ENCODE peak calls at places on chromosomes 4 and X, in ten cellular contexts. Q, N, V, I, T, R, C, P, E and U are unnamed samples.

GRCh38 chrX:119189115-119189514 is 47.0 kb upstream of the PGRMC1 start:
- DNase-seq in Q (peak; percentile 7), N (no peak), V (no peak), I (no peak), T (no peak), R (no peak), C (no peak), P (no peak), E (no peak), U (no peak)

GRCh38 chrX:74422576-74423288 is 1.4 kb downstream of the SLC16A2 start:
- DNase-seq in Q (peak; percentile 87), N (peak; percentile 40), V (no peak), I (no peak), T (peak; percentile 22), R (peak; percentile 66), C (no peak), P (no peak), E (peak; percentile 44), U (no peak)

GRCh38 chr4:154579927-154580326 is 10.6 kb downstream of the FGA start:
- DNase-seq in Q (no peak), N (no peak), V (no peak), I (no peak), T (no peak), R (no peak), C (no peak), P (no peak), E (no peak), U (no peak)

GRCh38 chr4:7721984-7722551 is 217.6 kb downstream of the AFAP1 start:
- DNase-seq in Q (no peak), N (no peak), V (no peak), I (no peak), T (no peak), R (no peak), C (no peak), P (no peak), E (no peak), U (no peak)

GRCh38 chrX:107935664-107936433 is 46.3 kb downstream of the TEX13B start:
- DNase-seq in Q (peak; percentile 51), N (no peak), V (no peak), I (peak; percentile 15), T (no peak), R (no peak), C (peak; percentile 10), P (no peak), E (no peak), U (no peak)

GRCh38 chr4:17780461-17781071 is 855 bp downstream of the FAM184B start:
- DNase-seq in Q (no peak), N (no peak), V (no peak), I (peak; percentile 49), T (no peak), R (peak; percentile 47), C (no peak), P (no peak), E (peak; percentile 89), U (peak; percentile 35)

GRCh38 chr4:159273126-159273438 is 170.2 kb downstream of the RAPGEF2 start:
- DNase-seq in Q (no peak), N (no peak), V (no peak), I (peak; percentile 2), T (no peak), R (no peak), C (no peak), P (no peak), E (no peak), U (peak; percentile 25)

GRCh38 chr4:57162499-57163019 is 52.4 kb upstream of the IGFBP7 start:
- DNase-seq in Q (no peak), N (no peak), V (no peak), I (no peak), T (no peak), R (no peak), C (no peak), P (no peak), E (no peak), U (no peak)

GRCh38 chr4:54482529-54482961 is 175.2 kb upstream of the KIT start:
- DNase-seq in Q (no peak), N (no peak), V (no peak), I (no peak), T (no peak), R (peak; percentile 21), C (no peak), P (no peak), E (no peak), U (no peak)

GRCh38 chr4:1524761-1525160 is 118.5 kb upstream of the NKX1-1 start:
- DNase-seq in Q (no peak), N (no peak), V (no peak), I (no peak), T (no peak), R (no peak), C (no peak), P (no peak), E (no peak), U (no peak)

GRCh38 chr4:61896717-61897116 is 696.6 kb downstream of the ADGRL3 start:
- DNase-seq in Q (no peak), N (no peak), V (no peak), I (no peak), T (no peak), R (no peak), C (no peak), P (no peak), E (no peak), U (peak; percentile 62)

GRCh38 chrX:45007598-45007997 is 134.6 kb downstream of the KDM6A start:
- DNase-seq in Q (no peak), N (peak; percentile 26), V (no peak), I (no peak), T (peak; percentile 10), R (no peak), C (no peak), P (peak; percentile 0), E (no peak), U (no peak)

GRCh38 chr4:176964116-176964691 is 171.5 kb upstream of the VEGFC start:
- DNase-seq in Q (peak; percentile 2), N (no peak), V (no peak), I (no peak), T (no peak), R (no peak), C (no peak), P (no peak), E (no peak), U (no peak)

GRCh38 chrX:68995780-68996551 is 167.1 kb downstream of the EFNB1 start:
- DNase-seq in Q (peak; percentile 55), N (no peak), V (no peak), I (no peak), T (no peak), R (peak; percentile 78), C (peak; percentile 4), P (no peak), E (no peak), U (no peak)

GRCh38 chr4:11512861-11513260 is 84.2 kb upstream of the HS3ST1 start:
- DNase-seq in Q (no peak), N (no peak), V (no peak), I (no peak), T (no peak), R (no peak), C (no peak), P (no peak), E (no peak), U (no peak)

GRCh38 chr4:182643801-182644311 is 273.3 kb downstream of the DCTD start:
- DNase-seq in Q (peak; percentile 24), N (no peak), V (no peak), I (peak; percentile 50), T (no peak), R (peak; percentile 94), C (peak; percentile 50), P (no peak), E (no peak), U (no peak)

GRCh38 chr4:133320576-133321170 is 171.6 kb downstream of the PCDH10 start:
- DNase-seq in Q (peak; percentile 11), N (peak; percentile 22), V (no peak), I (peak; percentile 22), T (no peak), R (peak; percentile 3), C (peak; percentile 3), P (no peak), E (peak; percentile 1), U (peak; percentile 1)

GRCh38 chr4:69322055-69322454 is 41.8 kb downstream of the UGT2B28 start:
- DNase-seq in Q (no peak), N (no peak), V (no peak), I (no peak), T (no peak), R (peak; percentile 0), C (no peak), P (no peak), E (no peak), U (no peak)

GRCh38 chrX:53001958-53002357 is 43.6 kb upstream of the FAM156A start:
- DNase-seq in Q (no peak), N (no peak), V (no peak), I (no peak), T (no peak), R (no peak), C (no peak), P (no peak), E (no peak), U (no peak)

GRCh38 chrX:20378291-20378920 is 111.7 kb upstream of the RPS6KA3 start:
- DNase-seq in Q (no peak), N (peak; percentile 15), V (peak; percentile 54), I (no peak), T (no peak), R (peak; percentile 31), C (no peak), P (no peak), E (peak; percentile 10), U (peak; percentile 82)

GRCh38 chr4:156493858-156494257 is 477.7 kb downstream of the PDGFC start:
- DNase-seq in Q (no peak), N (no peak), V (no peak), I (no peak), T (no peak), R (peak; percentile 16), C (no peak), P (no peak), E (no peak), U (no peak)

GRCh38 chr4:80202190-80202711 is 4.9 kb downstream of the PRDM8 start:
- DNase-seq in Q (peak; percentile 86), N (peak; percentile 90), V (peak; percentile 82), I (peak; percentile 60), T (peak; percentile 81), R (peak; percentile 80), C (no peak), P (no peak), E (peak; percentile 70), U (peak; percentile 83)

GRCh38 chr4:8478801-8479744 is 38.5 kb downstream of the TRMT44 start:
- DNase-seq in Q (peak; percentile 25), N (no peak), V (no peak), I (no peak), T (no peak), R (peak; percentile 35), C (no peak), P (no peak), E (no peak), U (no peak)